ENCODE peak calls at places on chromosomes 7 and 10, in four cellular contexts. One of them, this sample, is unnamed. For H3K4me1 and H3K9me3, the result is how much of the 10 kb centered on the place peaks cover.

GRCh38 chr10:44752451-44753441 is 158.4 kb upstream of the TMEM72 start:
- DNase-seq in right cardiac atrium: no peak
- DNase-seq in MM.1S: no peak
- DNase-seq in heart left ventricle: no peak
- DNase-seq in this sample: no peak

GRCh38 chr7:2518737-2519118 is 846 bp upstream of the LFNG start:
- DNase-seq in heart left ventricle: no peak
- DNase-seq in MM.1S: no peak
- DNase-seq in right cardiac atrium: no peak
- DNase-seq in this sample: no peak

GRCh38 chr10:97327348-97328294 is 6.9 kb downstream of the FRAT2 start:
- DNase-seq in heart left ventricle: no peak
- DNase-seq in right cardiac atrium: no peak
- DNase-seq in MM.1S: no peak
- DNase-seq in this sample: no peak

GRCh38 chr7:106808967-106809635 is 56.0 kb upstream of the PIK3CG start:
- DNase-seq in heart left ventricle: no peak
- DNase-seq in right cardiac atrium: no peak
- DNase-seq in MM.1S: no peak
- DNase-seq in this sample: no peak

GRCh38 chr7:63025815-63026214 is 972.8 kb upstream of the ZNF722 start:
- DNase-seq in MM.1S: no peak
- DNase-seq in heart left ventricle: no peak
- DNase-seq in right cardiac atrium: no peak
- DNase-seq in this sample: no peak

GRCh38 chr10:86333813-86334514 is 32.6 kb downstream of the GRID1 start:
- DNase-seq in heart left ventricle: no peak
- DNase-seq in MM.1S: no peak
- DNase-seq in right cardiac atrium: no peak
- DNase-seq in this sample: no peak

GRCh38 chr10:62373995-62374861 is at the start of gene ZNF365:
- DNase-seq in heart left ventricle: peak
- DNase-seq in right cardiac atrium: peak
- DNase-seq in MM.1S: peak
- DNase-seq in this sample: no peak

GRCh38 chr7:30237271-30237695 is 47.1 kb upstream of the ZNRF2 start:
- DNase-seq in heart left ventricle: no peak
- DNase-seq in MM.1S: peak
- DNase-seq in right cardiac atrium: no peak
- DNase-seq in this sample: no peak

GRCh38 chr7:97580205-97580604 is 151.7 kb upstream of the TAC1 start:
- DNase-seq in heart left ventricle: no peak
- DNase-seq in right cardiac atrium: no peak
- DNase-seq in MM.1S: no peak
- DNase-seq in this sample: no peak

GRCh38 chr7:93622036-93622714 is 47.7 kb upstream of the CALCR start:
- DNase-seq in heart left ventricle: no peak
- DNase-seq in right cardiac atrium: no peak
- DNase-seq in MM.1S: peak
- DNase-seq in this sample: peak

GRCh38 chr7:30379741-30380140 is 95.3 kb downstream of the ZNRF2 start:
- DNase-seq in MM.1S: no peak
- DNase-seq in heart left ventricle: no peak
- DNase-seq in right cardiac atrium: no peak
- DNase-seq in this sample: no peak

GRCh38 chr7:2066251-2066919 is 166.4 kb downstream of the MAD1L1 start:
- DNase-seq in right cardiac atrium: no peak
- DNase-seq in MM.1S: no peak
- DNase-seq in heart left ventricle: no peak
- DNase-seq in this sample: no peak

GRCh38 chr7:117505238-117505637 is 25.4 kb downstream of the CFTR start:
- DNase-seq in MM.1S: no peak
- DNase-seq in right cardiac atrium: no peak
- DNase-seq in heart left ventricle: no peak
- DNase-seq in this sample: no peak

GRCh38 chr7:70317356-70317755 is 719.1 kb downstream of the AUTS2 start:
- DNase-seq in right cardiac atrium: no peak
- DNase-seq in MM.1S: no peak
- DNase-seq in heart left ventricle: no peak
- DNase-seq in this sample: no peak

GRCh38 chr10:133445751-133446708 is 7.7 kb upstream of the SCART1 start:
- DNase-seq in heart left ventricle: peak
- DNase-seq in MM.1S: no peak
- DNase-seq in right cardiac atrium: no peak
- DNase-seq in this sample: no peak

GRCh38 chr10:61588770-61589211 is 73.9 kb upstream of the CABCOCO1 start:
- DNase-seq in MM.1S: no peak
- DNase-seq in heart left ventricle: no peak
- DNase-seq in right cardiac atrium: no peak
- DNase-seq in this sample: no peak

GRCh38 chr7:159140170-159140910 is 4.3 kb downstream of the VIPR2 start:
- DNase-seq in heart left ventricle: no peak
- DNase-seq in right cardiac atrium: no peak
- DNase-seq in MM.1S: no peak
- DNase-seq in this sample: peak

GRCh38 chr7:130874071-130874915 is 140.3 kb upstream of the KLF14 start:
- DNase-seq in MM.1S: no peak
- DNase-seq in right cardiac atrium: no peak
- DNase-seq in heart left ventricle: no peak
- DNase-seq in this sample: no peak

GRCh38 chr7:13259908-13260307 is 572.5 kb downstream of the ARL4A start:
- DNase-seq in MM.1S: no peak
- DNase-seq in heart left ventricle: no peak
- DNase-seq in right cardiac atrium: no peak
- DNase-seq in this sample: no peak

GRCh38 chr7:107076781-107077698 is 32.5 kb downstream of the PRKAR2B start:
- DNase-seq in right cardiac atrium: no peak
- DNase-seq in MM.1S: no peak
- DNase-seq in heart left ventricle: no peak
- DNase-seq in this sample: no peak

GRCh38 chr10:73828166-73828565 is 16.8 kb upstream of the NDST2 start:
- DNase-seq in MM.1S: no peak
- DNase-seq in right cardiac atrium: no peak
- DNase-seq in heart left ventricle: no peak
- DNase-seq in this sample: no peak

GRCh38 chr7:122038904-122039303 is 105.1 kb downstream of the AASS start:
- DNase-seq in MM.1S: no peak
- DNase-seq in heart left ventricle: no peak
- DNase-seq in right cardiac atrium: no peak
- DNase-seq in this sample: no peak

GRCh38 chr10:29921071-29921446 is 138.3 kb downstream of the JCAD start:
- DNase-seq in MM.1S: no peak
- DNase-seq in heart left ventricle: no peak
- DNase-seq in right cardiac atrium: no peak
- DNase-seq in this sample: peak

GRCh38 chr10:15316144-15316543 is 54.9 kb downstream of the FAM171A1 start:
- DNase-seq in MM.1S: no peak
- DNase-seq in heart left ventricle: no peak
- DNase-seq in right cardiac atrium: no peak
- DNase-seq in this sample: no peak

GRCh38 chr10:112002191-112002590 is 181.4 kb downstream of the GPAM start:
- DNase-seq in right cardiac atrium: no peak
- DNase-seq in MM.1S: no peak
- DNase-seq in heart left ventricle: no peak
- DNase-seq in this sample: no peak

GRCh38 chr7:26280723-26281122 is 10.9 kb upstream of the SNX10 start:
- DNase-seq in right cardiac atrium: no peak
- DNase-seq in MM.1S: no peak
- DNase-seq in heart left ventricle: no peak
- DNase-seq in this sample: no peak

GRCh38 chr10:43739171-43739570 is 90.5 kb upstream of the ZNF32 start:
- DNase-seq in MM.1S: no peak
- DNase-seq in right cardiac atrium: no peak
- DNase-seq in heart left ventricle: no peak
- DNase-seq in this sample: no peak

GRCh38 chr7:41855798-41856197 is 152.9 kb upstream of the INHBA start:
- DNase-seq in right cardiac atrium: no peak
- DNase-seq in heart left ventricle: no peak
- DNase-seq in MM.1S: no peak
- DNase-seq in this sample: no peak

GRCh38 chr7:149310113-149310836 is 48.3 kb downstream of the ZNF783 start:
- DNase-seq in heart left ventricle: no peak
- DNase-seq in MM.1S: peak
- DNase-seq in right cardiac atrium: no peak
- DNase-seq in this sample: no peak

GRCh38 chr7:110522751-110523200 is 568.2 kb upstream of the LRRN3 start:
- DNase-seq in heart left ventricle: no peak
- DNase-seq in right cardiac atrium: no peak
- DNase-seq in MM.1S: no peak
- DNase-seq in this sample: no peak

GRCh38 chr10:62116896-62117295 is 151.7 kb downstream of the RTKN2 start:
- DNase-seq in right cardiac atrium: no peak
- DNase-seq in MM.1S: no peak
- DNase-seq in heart left ventricle: no peak
- DNase-seq in this sample: no peak

GRCh38 chr10:124743188-124744046 is 761 bp downstream of the FAM53B start:
- DNase-seq in right cardiac atrium: peak
- DNase-seq in heart left ventricle: peak
- DNase-seq in MM.1S: peak
- DNase-seq in this sample: no peak

GRCh38 chr10:124745257-124745656 is 1.1 kb upstream of the FAM53B start:
- DNase-seq in right cardiac atrium: no peak
- DNase-seq in heart left ventricle: no peak
- DNase-seq in MM.1S: no peak
- DNase-seq in this sample: no peak

GRCh38 chr10:124745678-124746077 is 1.5 kb upstream of the FAM53B start:
- DNase-seq in heart left ventricle: no peak
- DNase-seq in MM.1S: peak
- DNase-seq in right cardiac atrium: no peak
- DNase-seq in this sample: no peak

GRCh38 chr10:124744688-124745055 is 494 bp upstream of the FAM53B start:
- DNase-seq in MM.1S: no peak
- DNase-seq in heart left ventricle: no peak
- DNase-seq in right cardiac atrium: no peak
- DNase-seq in this sample: no peak

DNA sequence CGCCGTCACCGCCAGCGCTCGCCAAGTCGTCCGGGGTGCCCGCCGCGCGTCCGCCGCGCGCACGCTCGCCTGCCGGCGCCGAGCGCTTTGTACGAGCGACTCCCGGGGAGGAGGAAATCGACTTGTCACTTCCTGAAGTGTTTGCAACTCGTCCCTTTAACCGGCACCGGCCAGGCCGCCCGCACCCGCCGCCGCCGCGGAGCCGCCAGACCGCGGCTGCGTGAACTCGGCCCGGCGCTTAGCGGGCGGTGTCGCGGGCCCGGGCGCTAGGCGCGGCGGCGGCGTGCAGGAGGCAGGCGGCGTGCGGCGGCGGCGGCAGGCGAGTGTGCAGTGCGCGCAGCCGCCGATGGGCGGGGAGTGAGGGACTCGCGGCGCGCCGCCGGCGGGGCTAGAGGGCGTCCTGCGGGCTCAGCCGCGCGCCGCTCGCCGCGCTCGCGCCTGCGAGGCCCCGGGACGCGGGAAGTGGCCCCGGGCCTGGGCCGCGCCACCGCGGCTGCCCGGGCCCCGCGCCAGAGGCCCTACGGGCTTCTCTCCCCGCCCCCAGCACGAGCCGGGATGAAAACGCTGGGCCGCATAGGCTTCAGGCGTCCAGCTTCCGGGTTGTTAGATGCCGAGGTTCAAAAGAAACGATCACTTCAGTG is at the start of gene FAM53B:
- DNase-seq in heart left ventricle: peak
- DNase-seq in right cardiac atrium: peak
- DNase-seq in MM.1S: peak
- DNase-seq in this sample: peak
- H3K4me1 ChIP-seq in heart left ventricle: under half
- H3K4me1 ChIP-seq in right cardiac atrium: under half
- H3K4me1 ChIP-seq in MM.1S: under half
- H3K4me1 ChIP-seq in this sample: under half

DNA sequence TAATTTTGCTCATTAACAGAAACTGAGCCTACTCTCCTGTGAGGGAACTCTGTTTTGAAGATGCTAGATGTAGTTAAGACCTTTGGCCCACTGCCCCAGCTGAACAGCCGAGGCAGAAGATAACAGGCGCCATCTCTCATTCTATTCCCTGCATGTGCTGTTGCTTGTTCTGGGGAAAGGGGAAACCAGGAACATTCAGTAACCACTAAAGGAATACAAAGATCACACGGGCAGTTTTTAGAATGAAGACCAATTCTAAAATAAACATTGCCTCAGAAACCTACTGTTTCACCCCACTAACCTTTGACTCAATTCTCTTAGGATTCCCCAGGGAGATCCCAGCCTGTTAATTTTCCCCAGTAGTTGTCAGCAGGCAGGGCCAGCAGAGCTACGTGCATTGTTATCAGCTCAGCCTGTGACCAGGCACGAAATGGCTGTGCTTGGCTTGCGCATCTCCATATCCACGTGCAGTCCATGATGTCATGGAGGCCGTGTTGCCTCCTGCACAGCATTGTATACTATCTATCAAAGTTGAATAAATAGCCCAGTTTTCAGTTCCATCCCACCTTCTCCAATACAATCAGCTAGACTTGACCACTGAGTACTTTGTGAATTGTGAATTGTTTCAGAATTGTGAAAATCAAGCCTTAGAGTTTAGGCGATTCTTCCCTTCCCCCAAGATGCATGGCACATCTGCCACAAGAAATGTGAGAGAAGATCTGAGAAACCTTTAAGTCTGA is 36.0 kb downstream of the ANK3 start:
- DNase-seq in heart left ventricle: no peak
- DNase-seq in right cardiac atrium: peak
- DNase-seq in MM.1S: no peak
- DNase-seq in this sample: peak
- H3K9me3 ChIP-seq in heart left ventricle: under half
- H3K9me3 ChIP-seq in right cardiac atrium: under half
- H3K9me3 ChIP-seq in MM.1S: under half
- H3K9me3 ChIP-seq in this sample: under half

GRCh38 chr7:112136707-112137008 is 69.5 kb downstream of the DOCK4 start:
- DNase-seq in right cardiac atrium: no peak
- DNase-seq in MM.1S: no peak
- DNase-seq in heart left ventricle: no peak
- DNase-seq in this sample: no peak

GRCh38 chr7:112138938-112139337 is 67.3 kb downstream of the DOCK4 start:
- DNase-seq in right cardiac atrium: no peak
- DNase-seq in heart left ventricle: no peak
- DNase-seq in MM.1S: no peak
- DNase-seq in this sample: no peak

GRCh38 chr7:112135815-112136706 is 70.1 kb downstream of the DOCK4 start:
- DNase-seq in MM.1S: no peak
- DNase-seq in heart left ventricle: no peak
- DNase-seq in right cardiac atrium: no peak
- DNase-seq in this sample: no peak

GRCh38 chr7:112138453-112138852 is 67.7 kb downstream of the DOCK4 start:
- DNase-seq in right cardiac atrium: no peak
- DNase-seq in MM.1S: no peak
- DNase-seq in heart left ventricle: no peak
- DNase-seq in this sample: no peak

GRCh38 chr7:112137141-112138101 is 68.8 kb downstream of the DOCK4 start:
- DNase-seq in right cardiac atrium: no peak
- DNase-seq in MM.1S: no peak
- DNase-seq in heart left ventricle: no peak
- DNase-seq in this sample: no peak
- H3K4me1 ChIP-seq in right cardiac atrium: under half
- H3K4me1 ChIP-seq in MM.1S: under half
- H3K4me1 ChIP-seq in heart left ventricle: under half
- H3K4me1 ChIP-seq in this sample: under half

GRCh38 chr10:42304341-42304740 is 334.0 kb downstream of the ZNF33B start:
- DNase-seq in right cardiac atrium: no peak
- DNase-seq in MM.1S: no peak
- DNase-seq in heart left ventricle: no peak
- DNase-seq in this sample: no peak
- H3K9me3 ChIP-seq in right cardiac atrium: under half
- H3K9me3 ChIP-seq in MM.1S: under half
- H3K9me3 ChIP-seq in heart left ventricle: half or more
- H3K9me3 ChIP-seq in this sample: under half

This sample was measured in testis.